ENCODE peak calls at places on chromosomes 3 and 15, in five cellular contexts. N, K, P, F and I are unnamed samples.

GRCh38 chr3:59660376-59660775 is 610.6 kb upstream of the CFAP20DC start:
- DNase-seq in N (no peak), K (no peak), P (no peak), F (no peak), I (no peak)

GRCh38 chr3:129230311-129231019 is 18.9 kb upstream of the COPG1 start:
- DNase-seq in N (peak; percentile 83), K (no peak), P (peak; percentile 29), F (no peak), I (peak; percentile 56)

GRCh38 chr3:157066335-157067071 is 93.4 kb downstream of the CCNL1 start:
- DNase-seq in N (no peak), K (no peak), P (no peak), F (no peak), I (no peak)

GRCh38 chr3:158200973-158201372 is 91.1 kb downstream of the RSRC1 start:
- DNase-seq in N (no peak), K (no peak), P (no peak), F (no peak), I (no peak)

GRCh38 chr15:24985224-24985623 is 30.4 kb downstream of the SNRPN start:
- DNase-seq in N (no peak), K (no peak), P (no peak), F (no peak), I (no peak)

GRCh38 chr3:174442317-174442682 is 416.8 kb upstream of the NAALADL2 start:
- DNase-seq in N (no peak), K (no peak), P (no peak), F (no peak), I (no peak)

GRCh38 chr3:56654460-56654859 is 28.6 kb downstream of the TASOR start:
- DNase-seq in N (no peak), K (no peak), P (no peak), F (no peak), I (no peak)

GRCh38 chr3:49523756-49524747 is 30.2 kb upstream of the BSN start:
- DNase-seq in N (no peak), K (no peak), P (no peak), F (no peak), I (no peak)

GRCh38 chr3:147408180-147409105 is 722 bp upstream of the ZIC1 start:
- DNase-seq in N (peak; percentile 84), K (no peak), P (no peak), F (no peak), I (no peak)